ENCODE peak calls at places on chromosomes 7 and 10, in five cellular contexts. F, B, M, D and C are unnamed samples. For H3K4me1, the result is how much of the 10 kb centered on the place peaks cover.

GRCh38 chr10:96987842-96988175 is 155.7 kb downstream of the LCOR start:
- DNase-seq in M (no peak), D (no peak), F (no peak), B (no peak), C (no peak)

GRCh38 chr7:65976659-65977196 is 5.3 kb downstream of the GUSB start:
- DNase-seq in D (peak), M (no peak), B (no peak), F (no peak), C (peak)

GRCh38 chr10:58998924-58999713 is 177.3 kb upstream of the PHYHIPL start:
- DNase-seq in D (no peak), F (no peak), B (peak), M (peak), C (no peak)

GRCh38 chr7:29483219-29484104 is 80.2 kb upstream of the PRR15 start:
- DNase-seq in M (no peak), F (no peak), D (no peak), B (peak), C (no peak)

GRCh38 chr7:66140924-66141323 is 26.3 kb downstream of the CRCP start:
- DNase-seq in D (peak), M (peak), B (peak), F (peak), C (peak)

GRCh38 chr7:94662548-94662947 is 6.6 kb upstream of the SGCE start:
- DNase-seq in B (no peak), F (no peak), M (no peak), D (no peak), C (no peak)

GRCh38 chr7:108585843-108586242 is 16.2 kb downstream of the DNAJB9 start:
- DNase-seq in M (no peak), F (no peak), D (no peak), B (no peak), C (no peak)

GRCh38 chr10:78171633-78172032 is 138.0 kb downstream of the RPS24 start:
- DNase-seq in F (no peak), M (no peak), D (no peak), B (no peak), C (no peak)

GRCh38 chr7:45145881-45146280 is 11.7 kb upstream of the RAMP3 start:
- DNase-seq in F (no peak), M (no peak), D (peak), B (no peak), C (no peak)

GRCh38 chr10:132452216-132452650 is 55.2 kb downstream of the PWWP2B start:
- DNase-seq in D (no peak), M (peak), B (peak), F (no peak), C (peak)

GRCh38 chr10:94320285-94320914 is 42.3 kb downstream of the NOC3L start:
- DNase-seq in M (peak), B (peak), F (peak), D (no peak), C (peak)

GRCh38 chr7:78260826-78261225 is 462.3 kb downstream of the PHTF2 start:
- DNase-seq in D (no peak), M (no peak), F (no peak), B (no peak), C (no peak)

GRCh38 chr7:2018786-2019692 is 213.7 kb downstream of the MAD1L1 start:
- DNase-seq in B (peak), F (no peak), M (peak), D (peak), C (peak)

GRCh38 chr10:4013651-4014085 is 228.7 kb upstream of the KLF6 start:
- DNase-seq in M (no peak), F (peak), D (no peak), B (peak), C (no peak)

DNA sequence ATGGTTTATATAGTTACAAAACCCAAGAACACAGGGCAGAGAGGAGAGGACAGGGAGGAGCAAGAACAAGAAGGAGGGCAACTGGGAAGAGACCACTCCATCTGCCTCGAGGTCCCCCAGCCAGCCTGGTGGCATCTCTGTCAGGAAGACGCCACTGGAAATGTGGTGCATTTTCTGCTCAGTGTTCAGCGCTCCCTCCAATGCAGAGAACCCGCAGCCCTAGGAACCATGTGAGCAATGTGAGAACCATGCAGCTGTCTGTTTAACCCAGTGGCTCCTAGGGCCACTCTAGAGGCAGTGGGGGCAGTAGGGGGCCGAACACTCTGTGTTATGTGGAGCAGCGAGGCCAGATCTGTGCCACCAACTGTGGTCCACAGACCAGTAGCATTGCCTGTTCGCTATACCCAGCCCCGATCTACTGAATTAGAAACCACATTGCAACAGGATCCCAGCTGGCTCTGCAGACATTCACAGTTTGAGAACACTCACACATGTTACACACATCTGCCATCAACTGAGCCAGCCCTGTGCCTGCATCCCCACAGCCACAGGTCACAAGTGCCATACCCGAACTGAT is 110.2 kb downstream of the CPXM2 start:
- DNase-seq in B (no peak), D (no peak), F (no peak), M (no peak), C (no peak)
- H3K4me1 ChIP-seq in B (under half), D (under half), F (under half), M (under half), C (under half)

DNA sequence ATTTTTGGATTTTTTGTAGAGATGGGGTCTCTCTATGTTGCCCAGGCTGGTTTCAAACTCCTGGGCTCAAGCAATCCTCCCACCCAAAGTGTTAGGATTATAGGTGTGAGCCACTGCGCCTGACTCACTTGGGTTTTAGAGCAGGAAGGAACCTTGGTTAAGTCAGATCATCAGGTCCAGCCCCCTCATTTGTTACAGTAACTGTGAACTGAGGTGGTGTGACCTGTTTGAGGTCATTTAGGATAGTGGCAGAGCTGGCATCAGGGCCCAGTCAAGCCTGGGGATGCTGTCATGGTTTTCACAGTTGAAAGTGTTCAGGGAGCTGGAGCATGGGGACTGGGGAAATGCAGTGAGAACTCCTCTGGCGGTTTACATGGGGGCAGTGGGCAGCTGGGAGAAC is 159.6 kb downstream of the TAX1BP1 start:
- DNase-seq in B (no peak), M (no peak), F (no peak), D (no peak), C (no peak)
- H3K4me1 ChIP-seq in B (under half), M (under half), F (under half), D (under half), C (under half)

GRCh38 chr7:27866828-27867227 is 126.9 kb downstream of the TAX1BP1 start:
- DNase-seq in D (no peak), M (no peak), F (no peak), B (no peak), C (no peak)

GRCh38 chr7:27866256-27866655 is 126.3 kb downstream of the TAX1BP1 start:
- DNase-seq in M (no peak), D (no peak), F (no peak), B (no peak), C (no peak)

GRCh38 chr7:27860800-27861199 is 120.8 kb downstream of the TAX1BP1 start:
- DNase-seq in M (no peak), F (no peak), B (no peak), D (no peak), C (no peak)

GRCh38 chr7:27861747-27862146 is 121.8 kb downstream of the TAX1BP1 start:
- DNase-seq in F (no peak), M (no peak), D (no peak), B (no peak), C (no peak)

DNA sequence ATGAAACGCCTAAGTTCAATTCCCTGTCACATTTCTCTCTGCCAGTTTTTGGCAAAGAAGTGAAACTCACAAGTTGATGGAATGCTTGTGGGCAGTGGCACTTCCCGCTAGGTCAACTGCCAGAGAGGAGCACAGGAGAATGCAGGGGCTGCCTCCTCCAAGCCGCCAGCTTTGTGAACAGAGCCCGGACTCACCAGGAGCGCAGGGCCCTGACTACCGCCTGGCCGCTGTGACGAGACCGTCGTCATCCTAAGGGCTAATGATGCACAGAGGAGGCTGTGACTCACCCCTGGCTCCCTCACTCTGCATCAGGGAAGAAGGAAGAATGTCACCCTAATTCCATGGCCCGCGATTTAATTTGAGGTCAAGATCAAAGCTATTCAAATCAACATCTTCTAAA is 123.9 kb downstream of the TAX1BP1 start:
- DNase-seq in F (no peak), D (no peak), M (no peak), B (no peak), C (no peak)
- H3K4me1 ChIP-seq in F (under half), D (under half), M (under half), B (under half), C (under half)

GRCh38 chr7:41630741-41631140 is 72.1 kb downstream of the INHBA start:
- DNase-seq in B (no peak), F (no peak), M (no peak), D (no peak), C (no peak)

GRCh38 chr7:41633690-41634089 is 69.2 kb downstream of the INHBA start:
- DNase-seq in D (no peak), M (no peak), B (no peak), F (no peak), C (no peak)

GRCh38 chr7:41628926-41629325 is 74.0 kb downstream of the INHBA start:
- DNase-seq in M (no peak), F (no peak), B (no peak), D (no peak), C (no peak)

GRCh38 chr7:41627921-41628320 is 75.0 kb downstream of the INHBA start:
- DNase-seq in D (no peak), M (no peak), F (no peak), B (no peak), C (no peak)

DNA sequence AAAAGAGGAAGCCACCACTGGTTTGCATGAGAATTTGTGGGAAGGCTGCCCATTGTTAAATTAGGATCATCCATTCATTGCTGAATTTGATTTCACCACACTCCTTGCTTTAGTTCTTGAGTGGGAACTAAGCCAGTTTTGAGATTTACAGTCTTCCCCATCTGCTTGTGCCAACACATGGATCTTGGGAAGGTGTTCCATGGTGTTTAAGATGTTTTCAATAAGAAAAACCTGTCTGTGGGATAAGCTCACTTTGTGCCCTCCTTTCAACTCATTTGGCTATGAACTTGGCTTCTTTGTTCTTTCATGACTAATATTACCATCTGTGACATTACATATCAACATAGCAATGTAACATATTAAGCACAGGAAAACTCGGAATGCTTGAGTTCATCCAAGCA is 73.2 kb downstream of the INHBA start:
- DNase-seq in B (no peak), M (no peak), D (no peak), F (no peak), C (no peak)
- H3K4me1 ChIP-seq in B (under half), M (under half), D (under half), F (under half), C (under half)

DNA sequence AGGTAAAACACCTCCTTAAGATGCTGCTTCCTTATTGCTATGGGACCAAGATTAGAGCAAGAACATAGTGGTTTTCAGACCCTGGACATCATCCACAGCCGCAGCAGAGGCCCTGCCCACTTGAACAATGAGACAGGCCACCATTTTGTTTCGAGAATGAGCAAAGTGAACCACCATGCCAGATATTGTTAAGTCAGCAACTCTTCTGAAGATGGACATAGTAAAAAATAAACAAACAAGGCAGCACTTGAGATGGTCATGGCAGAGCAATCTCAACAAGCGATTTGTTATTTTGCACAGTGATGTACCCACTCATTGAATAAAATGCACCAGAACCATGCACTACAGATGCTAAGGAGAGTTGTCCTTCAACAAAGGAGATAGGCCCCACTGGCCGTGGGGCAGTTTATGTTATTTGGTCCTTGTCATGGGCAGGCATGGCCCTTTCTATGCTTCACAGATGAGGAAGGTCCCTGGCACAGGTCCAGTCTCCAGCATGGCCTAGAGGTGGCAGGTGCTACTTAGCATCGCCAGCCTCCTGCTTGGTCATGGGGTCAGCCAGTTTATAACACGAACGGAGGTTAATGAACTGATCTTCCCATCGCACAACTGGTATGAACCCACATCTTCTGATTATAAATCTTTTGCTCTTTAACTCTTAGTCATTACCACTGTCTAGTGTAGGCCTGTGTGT is 44.1 kb downstream of the IKZF1 start:
- DNase-seq in F (no peak), M (no peak), B (no peak), D (no peak), C (no peak)
- H3K4me1 ChIP-seq in F (under half), M (under half), B (under half), D (under half), C (under half)

GRCh38 chr7:148721390-148721789 is 22.7 kb downstream of the CUL1 start:
- DNase-seq in D (no peak), B (no peak), M (no peak), F (no peak), C (no peak)

GRCh38 chr7:148720472-148720871 is 21.8 kb downstream of the CUL1 start:
- DNase-seq in B (no peak), F (no peak), M (no peak), D (no peak), C (no peak)

GRCh38 chr7:148718431-148718830 is 19.7 kb downstream of the CUL1 start:
- DNase-seq in D (no peak), F (no peak), M (no peak), B (no peak), C (no peak)

GRCh38 chr7:148717266-148717793 is 18.6 kb downstream of the CUL1 start:
- DNase-seq in F (no peak), M (no peak), B (no peak), D (no peak), C (no peak)

GRCh38 chr7:148719753-148720152 is 21.1 kb downstream of the CUL1 start:
- DNase-seq in M (no peak), B (no peak), F (no peak), D (no peak), C (no peak)
- H3K4me1 ChIP-seq in M (half or more), B (under half), F (under half), D (under half), C (half or more)

GRCh38 chr7:31893365-31893764 is 176.8 kb downstream of the PDE1C start:
- DNase-seq in D (no peak), M (no peak), B (no peak), F (no peak), C (no peak)
- H3K4me1 ChIP-seq in D (under half), M (under half), B (under half), F (under half), C (under half)

GRCh38 chr10:1660815-1661214 is 76.5 kb downstream of the ADARB2 start:
- DNase-seq in F (no peak), M (no peak), D (no peak), B (no peak), C (no peak)
- H3K4me1 ChIP-seq in F (under half), M (under half), D (under half), B (under half), C (under half)

DNA sequence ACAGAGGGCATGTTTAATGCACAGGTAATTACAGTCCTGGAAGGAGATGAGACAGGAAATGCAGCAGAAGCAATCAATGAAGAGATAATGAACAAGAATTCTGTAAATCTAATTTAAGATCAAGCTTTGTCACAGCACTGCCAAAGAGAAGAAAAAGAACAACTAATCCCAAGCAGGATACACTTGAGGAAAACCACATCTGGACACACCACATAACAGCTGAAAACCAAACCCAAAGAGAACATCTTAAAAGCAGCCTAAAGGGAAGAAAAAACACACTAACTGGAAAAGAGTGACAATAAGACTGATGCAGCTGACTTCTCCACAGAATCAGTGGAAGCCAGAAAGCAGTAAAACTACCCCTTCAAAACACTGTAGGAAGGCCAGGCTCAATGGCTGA is 10.2 kb downstream of the CYTH3 start:
- DNase-seq in B (no peak), D (no peak), M (no peak), F (no peak), C (no peak)
- H3K4me1 ChIP-seq in B (under half), D (under half), M (under half), F (under half), C (under half)